ENCODE peak calls at places on chromosomes 5 and 9, in five cellular contexts. F, N, H, D and I are unnamed samples.

GRCh38 chr5:55668356-55668755 is 43.8 kb downstream of the SLC38A9 start:
- DNase-seq in F (no peak), N (no peak), H (no peak), D (no peak), I (no peak)

GRCh38 chr9:93464395-93464794 is 11.0 kb upstream of the FAM120AOS start:
- DNase-seq in F (no peak), N (no peak), H (no peak), D (no peak), I (no peak)

GRCh38 chr9:33498387-33498786 is 24.7 kb upstream of the NOL6 start:
- DNase-seq in F (no peak), N (no peak), H (no peak), D (no peak), I (no peak)

GRCh38 chr5:138543730-138544104 is 681 bp upstream of the ETF1 start:
- DNase-seq in F (no peak), N (no peak), H (no peak), D (no peak), I (no peak)

GRCh38 chr5:6576861-6577501 is 55.9 kb downstream of the NSUN2 start:
- DNase-seq in F (no peak), N (no peak), H (no peak), D (no peak), I (no peak)

GRCh38 chr5:179268399-179268952 is 76.8 kb downstream of the ADAMTS2 start:
- DNase-seq in F (peak), N (peak), H (peak), D (no peak), I (peak)

GRCh38 chr9:36401179-36401740 is 1.2 kb upstream of the RNF38 start:
- DNase-seq in F (no peak), N (no peak), H (no peak), D (peak), I (no peak)

GRCh38 chr5:179732918-179733763 is 519 bp downstream of the MAML1 start:
- DNase-seq in F (peak), N (peak), H (peak), D (peak), I (peak)

GRCh38 chr5:111703662-111704061 is 53.3 kb downstream of the NREP start:
- DNase-seq in F (no peak), N (no peak), H (no peak), D (no peak), I (no peak)

GRCh38 chr5:147949711-147950573 is 43.6 kb upstream of the C5orf46 start:
- DNase-seq in F (no peak), N (no peak), H (no peak), D (no peak), I (no peak)

GRCh38 chr9:89991204-89991790 is 386.5 kb downstream of the GADD45G start:
- DNase-seq in F (no peak), N (no peak), H (no peak), D (no peak), I (no peak)

GRCh38 chr5:150647275-150648251 is 7.1 kb downstream of the SYNPO start:
- DNase-seq in F (peak), N (no peak), H (no peak), D (no peak), I (peak)
- TF ChIP-seq CTCF in F (no peak), N (no peak), H (no peak), D (no peak), I (no peak)

DNA sequence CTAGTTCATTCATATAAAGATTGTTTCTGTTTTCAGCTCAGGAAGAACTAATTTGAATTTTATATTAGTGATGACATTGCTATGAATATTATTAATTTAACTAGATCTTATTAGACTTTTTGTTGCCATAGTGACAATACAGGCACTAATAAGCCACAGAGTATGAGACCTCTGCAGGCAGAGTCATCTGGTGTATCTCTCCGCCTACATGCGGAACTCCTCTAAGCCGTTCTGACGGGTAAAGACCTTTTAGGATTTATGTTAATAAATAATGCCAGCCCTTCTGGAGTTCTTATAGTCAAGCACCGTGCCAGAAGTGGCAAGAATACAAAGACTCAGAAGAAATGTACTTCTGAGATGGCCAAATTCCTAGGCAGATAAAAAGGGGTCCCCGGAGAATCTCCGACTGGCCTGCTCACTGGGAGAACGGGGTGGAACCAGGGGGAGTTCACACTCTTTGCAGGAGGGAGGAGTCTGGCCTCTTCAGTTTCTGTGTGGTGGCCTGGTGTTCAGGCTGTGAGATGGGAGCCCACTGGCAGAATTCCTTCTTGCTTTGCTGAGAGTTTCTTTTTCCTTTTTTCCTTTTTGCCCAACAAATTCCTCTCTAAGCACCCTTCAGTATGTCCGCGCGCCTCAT is 85.1 kb upstream of the IL12B start:
- DNase-seq in F (no peak), N (no peak), H (no peak), D (no peak), I (no peak)
- H3K27ac ChIP-seq in F (no peak), N (peak), H (no peak), D (no peak), I (no peak)

GRCh38 chr5:52849544-52849943 is 61.8 kb downstream of the ITGA1 start:
- DNase-seq in F (no peak), N (no peak), H (no peak), D (no peak), I (no peak)

GRCh38 chr5:52856564-52856963 is 68.8 kb downstream of the ITGA1 start:
- DNase-seq in F (no peak), N (no peak), H (no peak), D (no peak), I (no peak)

GRCh38 chr5:52859619-52860018 is 71.9 kb downstream of the ITGA1 start:
- DNase-seq in F (no peak), N (no peak), H (no peak), D (no peak), I (no peak)

GRCh38 chr5:52853573-52854163 is 66.0 kb downstream of the ITGA1 start:
- DNase-seq in F (no peak), N (no peak), H (no peak), D (no peak), I (no peak)

GRCh38 chr5:52854949-52855348 is 67.2 kb downstream of the ITGA1 start:
- DNase-seq in F (no peak), N (no peak), H (no peak), D (no peak), I (no peak)
- TF ChIP-seq CTCF in F (no peak), N (no peak), H (no peak), D (no peak), I (no peak)

GRCh38 chr9:106757539-106757938 is 105.4 kb upstream of the ZNF462 start:
- DNase-seq in F (no peak), N (no peak), H (no peak), D (no peak), I (no peak)
- H3K27ac ChIP-seq in F (peak), N (no peak), H (no peak), D (no peak), I (no peak)

GRCh38 chr9:76887003-76887821 is 18.7 kb downstream of the PRUNE2 start:
- DNase-seq in F (no peak), N (no peak), H (no peak), D (no peak), I (no peak)
- TF ChIP-seq CTCF in F (no peak), N (no peak), H (no peak), D (no peak), I (no peak)